ENCODE peak calls at places on chromosomes 11 and 22, in six cellular contexts. One of them, this sample, is unnamed. For H3K4me1, the result is how much of the 10 kb centered on the place peaks cover.

GRCh38 chr11:58578136-58578634 is 678 bp upstream of the ZFP91 start:
- DNase-seq in PC-3: peak
- DNase-seq in kidney: peak
- DNase-seq in uterus: peak
- DNase-seq in tibial nerve: peak
- DNase-seq in thyroid gland: peak
- DNase-seq in this sample: peak

GRCh38 chr11:102007567-102008437 is 39.4 kb upstream of the CFAP300 start:
- DNase-seq in PC-3: peak
- DNase-seq in kidney: no peak
- DNase-seq in uterus: no peak
- DNase-seq in tibial nerve: no peak
- DNase-seq in thyroid gland: peak
- DNase-seq in this sample: no peak

GRCh38 chr11:65208785-65209710 is 27.3 kb downstream of the CAPN1 start:
- DNase-seq in PC-3: no peak
- DNase-seq in kidney: peak
- DNase-seq in uterus: no peak
- DNase-seq in tibial nerve: no peak
- DNase-seq in thyroid gland: no peak
- DNase-seq in this sample: no peak

GRCh38 chr11:121212696-121213567 is 79.6 kb upstream of the SC5D start:
- DNase-seq in PC-3: no peak
- DNase-seq in kidney: no peak
- DNase-seq in uterus: no peak
- DNase-seq in tibial nerve: no peak
- DNase-seq in thyroid gland: no peak
- DNase-seq in this sample: no peak

GRCh38 chr11:35954205-35954604 is 10.3 kb downstream of the LDLRAD3 start:
- DNase-seq in PC-3: peak
- DNase-seq in kidney: no peak
- DNase-seq in uterus: no peak
- DNase-seq in tibial nerve: no peak
- DNase-seq in thyroid gland: no peak
- DNase-seq in this sample: no peak

GRCh38 chr11:97019754-97020153 is 629.9 kb downstream of the JRKL start:
- DNase-seq in PC-3: no peak
- DNase-seq in kidney: no peak
- DNase-seq in uterus: no peak
- DNase-seq in tibial nerve: no peak
- DNase-seq in thyroid gland: no peak
- DNase-seq in this sample: no peak

GRCh38 chr11:124920870-124921609 is 2.0 kb downstream of the HEPN1 start:
- DNase-seq in PC-3: no peak
- DNase-seq in kidney: peak
- DNase-seq in uterus: peak
- DNase-seq in tibial nerve: peak
- DNase-seq in thyroid gland: peak
- DNase-seq in this sample: peak

GRCh38 chr22:33013051-33013450 is 45.1 kb downstream of the SYN3 start:
- DNase-seq in PC-3: no peak
- DNase-seq in kidney: no peak
- DNase-seq in uterus: no peak
- DNase-seq in tibial nerve: no peak
- DNase-seq in thyroid gland: no peak
- DNase-seq in this sample: no peak

GRCh38 chr11:16604784-16605439 is 133.5 kb upstream of the C11orf58 start:
- DNase-seq in PC-3: no peak
- DNase-seq in kidney: peak
- DNase-seq in uterus: no peak
- DNase-seq in tibial nerve: peak
- DNase-seq in thyroid gland: peak
- DNase-seq in this sample: no peak

GRCh38 chr11:131584694-131585592 is 214.5 kb downstream of the NTM start:
- DNase-seq in PC-3: no peak
- DNase-seq in kidney: no peak
- DNase-seq in uterus: no peak
- DNase-seq in tibial nerve: no peak
- DNase-seq in thyroid gland: no peak
- DNase-seq in this sample: no peak

GRCh38 chr11:2150206-2150847 is 10.7 kb downstream of the INS start:
- DNase-seq in PC-3: peak
- DNase-seq in kidney: no peak
- DNase-seq in uterus: no peak
- DNase-seq in tibial nerve: peak
- DNase-seq in thyroid gland: no peak
- DNase-seq in this sample: no peak

GRCh38 chr22:42711281-42711731 is 9.4 kb downstream of the A4GALT start:
- DNase-seq in PC-3: no peak
- DNase-seq in kidney: no peak
- DNase-seq in uterus: no peak
- DNase-seq in tibial nerve: no peak
- DNase-seq in thyroid gland: no peak
- DNase-seq in this sample: no peak

GRCh38 chr22:30717331-30717921 is 22.8 kb downstream of the OSBP2 start:
- DNase-seq in PC-3: peak
- DNase-seq in kidney: no peak
- DNase-seq in uterus: no peak
- DNase-seq in tibial nerve: no peak
- DNase-seq in thyroid gland: no peak
- DNase-seq in this sample: no peak

GRCh38 chr22:20312396-20313191 is 7.3 kb downstream of the DGCR6L start:
- DNase-seq in PC-3: no peak
- DNase-seq in kidney: peak
- DNase-seq in uterus: no peak
- DNase-seq in tibial nerve: no peak
- DNase-seq in thyroid gland: no peak
- DNase-seq in this sample: no peak

GRCh38 chr11:35483131-35483800 is 42.1 kb downstream of the PAMR1 start:
- DNase-seq in PC-3: no peak
- DNase-seq in kidney: no peak
- DNase-seq in uterus: no peak
- DNase-seq in tibial nerve: no peak
- DNase-seq in thyroid gland: no peak
- DNase-seq in this sample: no peak

GRCh38 chr22:49204599-49205214 is 623.0 kb downstream of the BRD1 start:
- DNase-seq in PC-3: no peak
- DNase-seq in kidney: peak
- DNase-seq in uterus: no peak
- DNase-seq in tibial nerve: no peak
- DNase-seq in thyroid gland: no peak
- DNase-seq in this sample: peak

GRCh38 chr11:13216019-13217006 is 61.3 kb upstream of the BMAL1 start:
- DNase-seq in PC-3: peak
- DNase-seq in kidney: peak
- DNase-seq in uterus: no peak
- DNase-seq in tibial nerve: no peak
- DNase-seq in thyroid gland: no peak
- DNase-seq in this sample: no peak

GRCh38 chr11:128697645-128698174 is 3.8 kb downstream of the FLI1 start:
- DNase-seq in PC-3: no peak
- DNase-seq in kidney: no peak
- DNase-seq in uterus: no peak
- DNase-seq in tibial nerve: no peak
- DNase-seq in thyroid gland: no peak
- DNase-seq in this sample: no peak

GRCh38 chr11:64767344-64768299 is 7.8 kb upstream of the PYGM start:
- DNase-seq in PC-3: peak
- DNase-seq in kidney: peak
- DNase-seq in uterus: no peak
- DNase-seq in tibial nerve: peak
- DNase-seq in thyroid gland: peak
- DNase-seq in this sample: peak

GRCh38 chr11:76524919-76525318 is 80.1 kb downstream of the EMSY start:
- DNase-seq in PC-3: peak
- DNase-seq in kidney: no peak
- DNase-seq in uterus: no peak
- DNase-seq in tibial nerve: peak
- DNase-seq in thyroid gland: peak
- DNase-seq in this sample: no peak

GRCh38 chr11:15923169-15923568 is 433.2 kb downstream of the SOX6 start:
- DNase-seq in PC-3: no peak
- DNase-seq in kidney: no peak
- DNase-seq in uterus: no peak
- DNase-seq in tibial nerve: no peak
- DNase-seq in thyroid gland: no peak
- DNase-seq in this sample: peak

GRCh38 chr22:17703811-17704210 is 65.3 kb downstream of the BCL2L13 start:
- DNase-seq in PC-3: no peak
- DNase-seq in kidney: no peak
- DNase-seq in uterus: no peak
- DNase-seq in tibial nerve: no peak
- DNase-seq in thyroid gland: no peak
- DNase-seq in this sample: no peak

GRCh38 chr11:62546937-62547625 is 475 bp upstream of the AHNAK start:
- DNase-seq in PC-3: peak
- DNase-seq in kidney: peak
- DNase-seq in uterus: peak
- DNase-seq in tibial nerve: peak
- DNase-seq in thyroid gland: peak
- DNase-seq in this sample: peak

GRCh38 chr11:115141221-115141620 is 363.0 kb downstream of the CADM1 start:
- DNase-seq in PC-3: no peak
- DNase-seq in kidney: peak
- DNase-seq in uterus: no peak
- DNase-seq in tibial nerve: no peak
- DNase-seq in thyroid gland: no peak
- DNase-seq in this sample: no peak

GRCh38 chr11:86484795-86485166 is 110.1 kb downstream of the CCDC81 start:
- DNase-seq in PC-3: no peak
- DNase-seq in kidney: no peak
- DNase-seq in uterus: no peak
- DNase-seq in tibial nerve: no peak
- DNase-seq in thyroid gland: no peak
- DNase-seq in this sample: no peak

GRCh38 chr22:44839061-44839460 is 86.7 kb downstream of the ARHGAP8 start:
- DNase-seq in PC-3: no peak
- DNase-seq in kidney: peak
- DNase-seq in uterus: no peak
- DNase-seq in tibial nerve: no peak
- DNase-seq in thyroid gland: no peak
- DNase-seq in this sample: no peak

GRCh38 chr11:115409691-115410220 is 94.5 kb downstream of the CADM1 start:
- DNase-seq in PC-3: no peak
- DNase-seq in kidney: no peak
- DNase-seq in uterus: no peak
- DNase-seq in tibial nerve: no peak
- DNase-seq in thyroid gland: no peak
- DNase-seq in this sample: no peak

GRCh38 chr22:37782340-37783168 is 25.2 kb upstream of the GCAT start:
- DNase-seq in PC-3: peak
- DNase-seq in kidney: no peak
- DNase-seq in uterus: no peak
- DNase-seq in tibial nerve: no peak
- DNase-seq in thyroid gland: no peak
- DNase-seq in this sample: no peak
- H3K27ac ChIP-seq in PC-3: peak
- H3K27ac ChIP-seq in kidney: no peak
- H3K27ac ChIP-seq in uterus: no peak
- H3K27ac ChIP-seq in tibial nerve: no peak
- H3K27ac ChIP-seq in thyroid gland: no peak
- H3K27ac ChIP-seq in this sample: no peak

GRCh38 chr11:7603031-7603781 is 70.1 kb downstream of the CYB5R2 start:
- DNase-seq in PC-3: no peak
- DNase-seq in kidney: no peak
- DNase-seq in uterus: no peak
- DNase-seq in tibial nerve: no peak
- DNase-seq in thyroid gland: no peak
- DNase-seq in this sample: no peak

GRCh38 chr11:7597620-7598019 is 75.7 kb downstream of the CYB5R2 start:
- DNase-seq in PC-3: peak
- DNase-seq in kidney: peak
- DNase-seq in uterus: no peak
- DNase-seq in tibial nerve: no peak
- DNase-seq in thyroid gland: peak
- DNase-seq in this sample: no peak

GRCh38 chr11:7596975-7597391 is 76.3 kb downstream of the CYB5R2 start:
- DNase-seq in PC-3: peak
- DNase-seq in kidney: no peak
- DNase-seq in uterus: no peak
- DNase-seq in tibial nerve: no peak
- DNase-seq in thyroid gland: peak
- DNase-seq in this sample: no peak

GRCh38 chr11:7599209-7599608 is 74.1 kb downstream of the CYB5R2 start:
- DNase-seq in PC-3: no peak
- DNase-seq in kidney: no peak
- DNase-seq in uterus: no peak
- DNase-seq in tibial nerve: no peak
- DNase-seq in thyroid gland: no peak
- DNase-seq in this sample: no peak

GRCh38 chr11:7600205-7600775 is 73.0 kb downstream of the CYB5R2 start:
- DNase-seq in PC-3: peak
- DNase-seq in kidney: no peak
- DNase-seq in uterus: no peak
- DNase-seq in tibial nerve: peak
- DNase-seq in thyroid gland: no peak
- DNase-seq in this sample: no peak
- H3K4me1 ChIP-seq in PC-3: under half
- H3K4me1 ChIP-seq in kidney: under half
- H3K4me1 ChIP-seq in uterus: under half
- H3K4me1 ChIP-seq in tibial nerve: under half
- H3K4me1 ChIP-seq in thyroid gland: half or more
- H3K4me1 ChIP-seq in this sample: under half

GRCh38 chr11:47916361-47916841 is 64.0 kb upstream of the PTPRJ start:
- DNase-seq in PC-3: no peak
- DNase-seq in kidney: peak
- DNase-seq in uterus: peak
- DNase-seq in tibial nerve: no peak
- DNase-seq in thyroid gland: peak
- DNase-seq in this sample: no peak
- H3K4me3 ChIP-seq in PC-3: no peak
- H3K4me3 ChIP-seq in kidney: no peak
- H3K4me3 ChIP-seq in uterus: no peak
- H3K4me3 ChIP-seq in tibial nerve: no peak
- H3K4me3 ChIP-seq in thyroid gland: no peak
- H3K4me3 ChIP-seq in this sample: no peak

GRCh38 chr11:8792636-8793035 is 110.0 kb downstream of the RPL27A start:
- DNase-seq in PC-3: no peak
- DNase-seq in kidney: no peak
- DNase-seq in uterus: no peak
- DNase-seq in tibial nerve: no peak
- DNase-seq in thyroid gland: no peak
- DNase-seq in this sample: no peak

GRCh38 chr11:8788616-8789015 is 106.0 kb downstream of the RPL27A start:
- DNase-seq in PC-3: no peak
- DNase-seq in kidney: no peak
- DNase-seq in uterus: no peak
- DNase-seq in tibial nerve: no peak
- DNase-seq in thyroid gland: no peak
- DNase-seq in this sample: no peak

GRCh38 chr11:8790964-8791363 is 108.4 kb downstream of the RPL27A start:
- DNase-seq in PC-3: no peak
- DNase-seq in kidney: no peak
- DNase-seq in uterus: no peak
- DNase-seq in tibial nerve: no peak
- DNase-seq in thyroid gland: no peak
- DNase-seq in this sample: no peak

GRCh38 chr11:8787372-8787771 is 104.8 kb downstream of the RPL27A start:
- DNase-seq in PC-3: no peak
- DNase-seq in kidney: no peak
- DNase-seq in uterus: peak
- DNase-seq in tibial nerve: no peak
- DNase-seq in thyroid gland: peak
- DNase-seq in this sample: no peak

GRCh38 chr11:8789864-8790263 is 107.3 kb downstream of the RPL27A start:
- DNase-seq in PC-3: no peak
- DNase-seq in kidney: no peak
- DNase-seq in uterus: no peak
- DNase-seq in tibial nerve: no peak
- DNase-seq in thyroid gland: no peak
- DNase-seq in this sample: no peak
- H3K27ac ChIP-seq in PC-3: no peak
- H3K27ac ChIP-seq in kidney: no peak
- H3K27ac ChIP-seq in uterus: peak
- H3K27ac ChIP-seq in tibial nerve: no peak
- H3K27ac ChIP-seq in thyroid gland: no peak
- H3K27ac ChIP-seq in this sample: peak

This sample was measured in ascending aorta.